ENCODE peak calls at places on chromosomes 1 and 21, in eight cellular contexts. O, U, L, V, F, I, H and M are unnamed samples.

GRCh38 chr1:197285526-197286217 is 17.6 kb downstream of the CRB1 start:
- DNase-seq in O (no peak), U (no peak), L (no peak), V (no peak), F (no peak), I (no peak), H (no peak), M (no peak)

GRCh38 chr1:211327341-211327921 is 798 bp downstream of the TRAF5 start:
- DNase-seq in O (peak; percentile 67), U (no peak), L (peak; percentile 68), V (peak; percentile 52), F (peak; percentile 64), I (peak; percentile 63), H (peak; percentile 46), M (peak; percentile 64)

GRCh38 chr1:151255381-151255780 is 847 bp downstream of the PSMD4 start:
- DNase-seq in O (no peak), U (no peak), L (peak; percentile 24), V (no peak), F (peak; percentile 41), I (no peak), H (no peak), M (no peak)

GRCh38 chr1:100609849-100610248 is 71.9 kb downstream of the GPR88 start:
- DNase-seq in O (no peak), U (no peak), L (peak; percentile 12), V (no peak), F (no peak), I (no peak), H (no peak), M (no peak)

GRCh38 chr1:67213164-67213563 is 46.9 kb downstream of the IL23R start:
- DNase-seq in O (peak; percentile 14), U (no peak), L (peak; percentile 54), V (no peak), F (peak; percentile 31), I (peak; percentile 18), H (no peak), M (no peak)

GRCh38 chr1:118258975-118259374 is 73.9 kb upstream of the SPAG17 start:
- DNase-seq in O (no peak), U (no peak), L (no peak), V (no peak), F (no peak), I (no peak), H (no peak), M (no peak)

GRCh38 chr1:67339623-67340343 is 32.1 kb downstream of the IL12RB2 start:
- DNase-seq in O (peak; percentile 49), U (no peak), L (peak; percentile 82), V (peak; percentile 49), F (peak; percentile 67), I (no peak), H (no peak), M (no peak)

GRCh38 chr1:17683551-17683950 is 71.6 kb upstream of the ACTL8 start:
- DNase-seq in O (no peak), U (no peak), L (no peak), V (no peak), F (no peak), I (no peak), H (no peak), M (no peak)

GRCh38 chr1:171611306-171611705 is 10.7 kb upstream of the MYOCOS start:
- DNase-seq in O (peak; percentile 58), U (no peak), L (no peak), V (no peak), F (peak; percentile 69), I (no peak), H (no peak), M (no peak)

GRCh38 chr1:64508521-64509096 is 38.7 kb downstream of the CACHD1 start:
- DNase-seq in O (no peak), U (no peak), L (no peak), V (no peak), F (no peak), I (peak; percentile 19), H (no peak), M (no peak)

GRCh38 chr1:154221815-154222081 is 993 bp downstream of the UBAP2L start:
- DNase-seq in O (peak; percentile 78), U (no peak), L (peak; percentile 30), V (peak; percentile 30), F (peak; percentile 77), I (no peak), H (no peak), M (peak; percentile 16)

GRCh38 chr1:24782689-24783088 is 37.4 kb downstream of the CLIC4 start:
- DNase-seq in O (no peak), U (no peak), L (no peak), V (no peak), F (no peak), I (no peak), H (no peak), M (no peak)

GRCh38 chr1:24688033-24688432 is 44.9 kb downstream of the SRRM1 start:
- DNase-seq in O (no peak), U (no peak), L (no peak), V (no peak), F (no peak), I (no peak), H (no peak), M (no peak)

GRCh38 chr21:41506526-41507520 is 1.1 kb downstream of the TMPRSS2 start:
- DNase-seq in O (no peak), U (no peak), L (no peak), V (no peak), F (peak; percentile 3), I (peak; percentile 30), H (no peak), M (no peak)

GRCh38 chr1:171645553-171646336 is 6.7 kb downstream of the MYOC start:
- DNase-seq in O (peak; percentile 96), U (peak; percentile 82), L (no peak), V (peak; percentile 58), F (peak; percentile 32), I (peak; percentile 29), H (peak; percentile 92), M (no peak)

GRCh38 chr1:183883629-183884028 is 78.7 kb downstream of the RGL1 start:
- DNase-seq in O (peak; percentile 51), U (no peak), L (no peak), V (no peak), F (no peak), I (peak; percentile 35), H (no peak), M (no peak)

GRCh38 chr1:241716915-241717651 is 65.0 kb downstream of the WDR64 start:
- DNase-seq in O (no peak), U (no peak), L (no peak), V (peak; percentile 48), F (peak; percentile 32), I (no peak), H (no peak), M (no peak)

DNA sequence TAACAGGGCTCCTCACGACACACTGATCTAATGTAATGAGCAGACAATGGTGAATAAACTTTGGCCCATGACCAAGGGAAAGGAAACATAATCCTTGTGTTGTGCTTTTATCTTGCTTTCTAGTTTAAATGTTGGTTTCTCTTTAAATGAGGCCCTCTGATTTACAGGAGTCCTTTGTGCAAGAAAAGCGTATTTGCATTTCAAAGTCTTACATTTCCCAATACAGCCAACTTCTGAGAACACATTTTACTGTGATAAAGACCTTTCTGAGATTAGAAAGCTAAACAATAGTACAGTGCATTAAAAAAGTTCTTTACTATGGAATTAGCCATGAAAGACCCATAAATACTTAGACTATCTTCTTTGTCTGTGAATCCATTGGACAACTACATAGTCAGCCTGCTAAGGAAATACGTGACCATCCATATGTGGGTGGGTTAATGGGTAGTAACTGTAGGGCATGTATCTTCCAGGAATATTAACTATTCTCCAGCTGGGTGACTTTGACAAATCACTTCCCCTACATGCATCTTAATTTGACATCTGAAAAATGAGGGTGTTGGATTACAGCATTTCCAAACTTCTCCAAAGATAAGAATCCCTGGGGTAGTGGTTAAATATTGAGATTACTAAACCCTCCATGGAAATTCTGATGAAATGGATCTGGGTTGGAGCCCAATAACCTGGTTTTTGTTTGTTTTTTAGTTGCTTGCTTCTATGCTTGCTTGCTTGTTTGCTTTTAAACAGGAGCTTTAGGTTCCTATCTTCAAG is 50.3 kb upstream of the USP1 start:
- DNase-seq in O (peak; percentile 93), U (no peak), L (no peak), V (no peak), F (no peak), I (no peak), H (no peak), M (no peak)
- TF ChIP-seq CTCF in O (no peak), U (no peak), L (no peak), V (no peak), F (no peak), I (no peak), H (no peak), M (no peak)

DNA sequence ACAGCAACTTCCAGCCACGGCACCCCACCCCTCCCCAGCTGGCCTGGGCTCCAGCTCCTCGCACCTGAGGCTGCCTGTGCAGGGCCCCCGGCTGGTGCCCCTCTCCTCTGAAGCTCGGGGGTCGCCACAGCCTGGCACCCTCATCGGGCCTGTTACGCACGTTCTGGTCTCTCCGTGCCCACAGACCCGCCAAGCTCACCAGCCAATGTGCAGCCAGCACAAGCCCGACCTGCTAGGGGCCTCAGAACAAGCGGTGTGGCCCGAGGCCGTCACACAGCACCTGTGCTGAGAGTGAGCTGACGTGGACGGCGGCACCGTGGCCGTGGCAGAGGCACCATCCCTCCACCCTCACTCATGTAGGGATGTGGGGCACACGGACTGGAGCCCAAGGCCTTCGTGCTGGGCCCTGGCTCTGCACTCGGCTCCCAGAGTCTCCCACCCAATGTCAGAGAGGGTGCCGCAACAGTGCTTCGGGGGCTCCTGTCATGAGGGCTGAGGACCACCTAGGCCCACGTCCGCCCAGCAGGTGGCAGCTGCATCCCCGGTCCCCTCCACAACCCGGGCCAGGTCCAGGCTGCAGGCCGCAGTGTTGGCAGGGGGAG is 4.4 kb upstream of the SAMD11 start:
- DNase-seq in O (no peak), U (no peak), L (no peak), V (no peak), F (no peak), I (no peak), H (no peak), M (no peak)
- TF ChIP-seq CTCF in O (no peak), U (no peak), L (no peak), V (no peak), F (no peak), I (peak; percentile 50), H (no peak), M (no peak)

DNA sequence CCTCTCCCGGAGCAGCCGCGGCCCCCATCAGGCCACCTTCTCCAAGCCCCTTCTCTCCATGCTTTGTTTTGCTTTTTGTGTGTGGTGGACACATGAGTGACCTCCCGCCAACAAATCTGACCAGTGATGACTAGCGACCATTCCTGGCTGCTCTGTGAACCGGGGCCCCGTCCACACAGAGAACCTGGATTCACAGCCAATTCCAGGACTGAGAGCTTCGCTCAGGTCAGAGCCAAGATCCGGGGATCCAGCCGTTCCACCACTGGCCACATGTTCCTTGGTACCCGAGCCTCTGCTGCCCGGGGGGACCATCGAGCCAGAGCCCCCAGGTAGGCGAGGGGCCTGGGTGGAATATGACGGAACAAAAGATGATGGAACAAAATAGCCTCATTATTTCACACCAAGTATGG is 46.7 kb upstream of the COL18A1 start:
- DNase-seq in O (no peak), U (no peak), L (no peak), V (no peak), F (no peak), I (no peak), H (no peak), M (no peak)
- TF ChIP-seq CTCF in O (no peak), U (no peak), L (no peak), V (no peak), F (no peak), I (no peak), H (no peak), M (no peak)

DNA sequence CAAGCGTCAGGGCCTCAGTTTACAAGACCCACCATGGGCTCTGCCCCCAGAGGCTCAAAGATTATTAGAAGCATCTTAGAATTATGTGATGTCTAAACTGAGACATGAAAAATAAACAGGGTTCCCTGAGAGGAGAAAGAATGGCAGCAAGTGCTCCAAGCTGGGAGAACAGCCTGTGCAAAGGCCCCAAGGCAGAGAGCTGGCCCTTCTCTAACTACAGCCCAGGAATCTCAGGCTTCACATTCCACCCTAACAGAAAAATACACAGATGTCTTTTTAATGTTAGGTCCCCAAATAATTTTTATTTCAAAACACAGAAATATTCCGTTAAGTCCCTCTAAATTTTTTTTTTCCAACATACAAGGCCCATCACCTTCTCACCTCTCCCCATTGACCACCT is 21.7 kb downstream of the SSBP3 start:
- DNase-seq in O (no peak), U (no peak), L (no peak), V (no peak), F (no peak), I (no peak), H (no peak), M (no peak)
- TF ChIP-seq CTCF in O (no peak), U (no peak), L (no peak), V (no peak), F (no peak), I (no peak), H (no peak), M (no peak)